ENCODE peak calls at places on chromosomes 4 and X, in six cellular contexts. I is naive thymus-derived CD4-positive, alpha-beta T cell; Z is right lobe of liver; D is GM23338; K is IMR-90; S is uterus. X is an unnamed sample.

GRCh38 chr4:94548571-94548970 is 96.8 kb downstream of the PDLIM5 start:
- DNase-seq in Z (no peak), K (peak; percentile 82), I (no peak), D (peak; percentile 33), S (peak; percentile 43), X (no peak)

GRCh38 chr4:90080116-90080515 is 47.1 kb upstream of the CCSER1 start:
- DNase-seq in D (no peak), I (no peak), S (no peak), Z (no peak), K (no peak), X (no peak)

GRCh38 chrX:132615396-132616131 is 126.7 kb upstream of the MBNL3 start:
- DNase-seq in D (peak; percentile 70), I (peak; percentile 22), Z (peak; percentile 24), S (peak; percentile 76), K (peak; percentile 12), X (no peak)

GRCh38 chr4:108834167-108834566 is 71.3 kb upstream of the ETNPPL start:
- DNase-seq in D (no peak), S (no peak), I (no peak), Z (no peak), K (peak; percentile 87), X (no peak)

GRCh38 chrX:100615015-100615414 is 21.6 kb downstream of the TSPAN6 start:
- DNase-seq in I (peak; percentile 6), S (no peak), K (peak; percentile 68), Z (no peak), D (peak; percentile 77), X (no peak)

GRCh38 chr4:141425124-141425523 is 204.4 kb downstream of the ZNF330 start:
- DNase-seq in S (no peak), D (no peak), K (peak; percentile 93), I (no peak), Z (no peak), X (no peak)

GRCh38 chr4:4426511-4427477 is 39.9 kb downstream of the NSG1 start:
- DNase-seq in S (no peak), I (no peak), Z (no peak), K (no peak), D (peak; percentile 85), X (no peak)

GRCh38 chr4:154719087-154719486 is 24.7 kb upstream of the LRAT start:
- DNase-seq in S (no peak), I (no peak), Z (no peak), D (no peak), K (no peak), X (no peak)

GRCh38 chr4:7391637-7392437 is 42.9 kb downstream of the PSAPL1 start:
- DNase-seq in D (no peak), S (no peak), Z (no peak), K (no peak), I (no peak), X (peak; percentile 30)

GRCh38 chr4:7066006-7066405 is 1.9 kb downstream of the GRPEL1 start:
- DNase-seq in I (no peak), S (no peak), Z (no peak), K (no peak), D (no peak), X (no peak)

GRCh38 chrX:129478516-129478915 is 44.8 kb downstream of the SMARCA1 start:
- DNase-seq in Z (no peak), S (no peak), I (no peak), D (no peak), K (peak; percentile 69), X (no peak)

GRCh38 chr4:150381671-150382427 is 200.1 kb upstream of the MAB21L2 start:
- DNase-seq in K (peak; percentile 52), Z (no peak), I (no peak), S (no peak), D (peak; percentile 19), X (no peak)

GRCh38 chr4:159229164-159229563 is 126.3 kb downstream of the RAPGEF2 start:
- DNase-seq in S (no peak), I (no peak), D (peak; percentile 77), Z (no peak), K (peak; percentile 94), X (no peak)

GRCh38 chr4:3880595-3881120 is 114.5 kb downstream of the ADRA2C start:
- DNase-seq in K (peak; percentile 33), D (peak; percentile 94), Z (peak; percentile 74), I (peak; percentile 50), S (peak; percentile 64), X (peak; percentile 90)

GRCh38 chr4:176981551-176981950 is 188.8 kb upstream of the VEGFC start:
- DNase-seq in I (no peak), S (no peak), D (no peak), K (peak; percentile 72), Z (no peak), X (no peak)

GRCh38 chr4:165563851-165564250 is 185.0 kb downstream of the CPE start:
- DNase-seq in S (no peak), Z (no peak), K (no peak), D (no peak), I (no peak), X (no peak)

GRCh38 chr4:63563288-63564014 is 845.8 kb downstream of the TECRL start:
- DNase-seq in D (peak; percentile 27), I (no peak), K (no peak), Z (no peak), S (no peak), X (no peak)

GRCh38 chr4:67346654-67347053 is 198.6 kb downstream of the CENPC start:
- DNase-seq in I (no peak), Z (no peak), K (no peak), D (no peak), S (no peak), X (no peak)

GRCh38 chr4:154465085-154465484 is 26.5 kb downstream of the DCHS2 start:
- DNase-seq in K (no peak), I (no peak), D (no peak), Z (no peak), S (no peak), X (no peak)

GRCh38 chrX:133258481-133258880 is 40.3 kb upstream of the TFDP3 start:
- DNase-seq in Z (no peak), S (no peak), D (no peak), K (peak; percentile 63), I (no peak), X (no peak)

GRCh38 chr4:25504932-25505636 is 128.0 kb downstream of the ANAPC4 start:
- DNase-seq in I (no peak), Z (no peak), D (no peak), S (no peak), K (no peak), X (no peak)

GRCh38 chr4:104064650-104065577 is 345.1 kb upstream of the TACR3 start:
- DNase-seq in S (no peak), I (no peak), K (no peak), D (peak; percentile 78), Z (peak; percentile 52), X (peak; percentile 32)

GRCh38 chr4:185859106-185859505 is 47.1 kb upstream of the SORBS2 start:
- DNase-seq in I (no peak), K (no peak), Z (no peak), S (no peak), D (no peak), X (no peak)

GRCh38 chrX:49227726-49228125 is 5.4 kb downstream of the CACNA1F start:
- DNase-seq in I (no peak), S (no peak), D (no peak), Z (no peak), K (no peak), X (no peak)

GRCh38 chr4:138967313-138967712 is 48.3 kb upstream of the NOCT start:
- DNase-seq in K (no peak), D (no peak), I (no peak), S (no peak), Z (no peak), X (no peak)

DNA sequence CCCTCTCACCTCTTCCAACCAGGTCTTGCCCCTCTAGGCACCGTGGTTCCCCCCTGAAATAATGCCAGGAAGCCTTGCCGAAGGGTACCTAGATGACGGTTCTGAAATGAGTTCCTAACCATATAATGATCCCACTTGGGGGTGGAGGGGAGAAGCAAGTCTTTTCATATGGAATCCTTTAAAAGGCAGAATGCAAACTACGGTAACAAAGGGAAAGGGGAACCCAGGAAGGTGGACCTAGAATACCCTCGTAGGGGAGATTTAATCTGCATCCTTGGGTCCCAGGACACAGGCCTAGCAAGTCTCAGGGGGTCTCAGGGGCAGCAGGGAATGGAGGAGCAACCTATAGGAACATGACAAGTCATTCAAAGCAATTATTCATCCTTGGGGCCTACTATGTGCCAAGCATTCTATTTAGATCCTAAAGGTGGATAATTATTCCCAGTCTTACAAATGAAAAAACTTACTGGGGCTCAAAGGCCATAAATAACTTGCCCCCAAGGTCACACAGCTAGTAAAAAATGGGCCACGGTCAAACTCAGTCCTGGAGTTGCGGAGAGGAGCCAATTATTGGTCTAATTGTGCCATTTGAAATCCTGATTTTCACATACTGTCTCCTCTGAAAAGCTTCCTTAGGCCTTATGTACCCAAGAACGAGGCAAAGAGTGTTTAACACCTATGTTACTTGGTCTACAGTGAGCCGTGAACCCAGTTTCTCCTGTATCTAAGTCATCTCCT is 8.8 kb downstream of the BCOR start:
- DNase-seq in I (no peak), S (no peak), Z (no peak), K (no peak), D (no peak), X (no peak)
- H3K4me1 ChIP-seq in I (peaks cover 16% of the 10 kb centered on the region), S (no peaks in the 10 kb centered on the region), Z (peaks cover 38% of the 10 kb centered on the region), K (peaks cover 22% of the 10 kb centered on the region), D (peaks cover 53% of the 10 kb centered on the region), X (no peaks in the 10 kb centered on the region)

GRCh38 chrX:43881410-43882293 is 598 bp downstream of the MAOB start:
- DNase-seq in I (no peak), S (peak; percentile 52), D (no peak), K (no peak), Z (peak; percentile 35), X (no peak)
- H3K4me3 ChIP-seq in I (no peak overlapping the region), S (peak overlapping the region; percentile 46), D (peak overlapping the region; percentile 47), K (no peak overlapping the region), Z (peak overlapping the region; percentile 61), X (peak overlapping the region; percentile 39)

DNA sequence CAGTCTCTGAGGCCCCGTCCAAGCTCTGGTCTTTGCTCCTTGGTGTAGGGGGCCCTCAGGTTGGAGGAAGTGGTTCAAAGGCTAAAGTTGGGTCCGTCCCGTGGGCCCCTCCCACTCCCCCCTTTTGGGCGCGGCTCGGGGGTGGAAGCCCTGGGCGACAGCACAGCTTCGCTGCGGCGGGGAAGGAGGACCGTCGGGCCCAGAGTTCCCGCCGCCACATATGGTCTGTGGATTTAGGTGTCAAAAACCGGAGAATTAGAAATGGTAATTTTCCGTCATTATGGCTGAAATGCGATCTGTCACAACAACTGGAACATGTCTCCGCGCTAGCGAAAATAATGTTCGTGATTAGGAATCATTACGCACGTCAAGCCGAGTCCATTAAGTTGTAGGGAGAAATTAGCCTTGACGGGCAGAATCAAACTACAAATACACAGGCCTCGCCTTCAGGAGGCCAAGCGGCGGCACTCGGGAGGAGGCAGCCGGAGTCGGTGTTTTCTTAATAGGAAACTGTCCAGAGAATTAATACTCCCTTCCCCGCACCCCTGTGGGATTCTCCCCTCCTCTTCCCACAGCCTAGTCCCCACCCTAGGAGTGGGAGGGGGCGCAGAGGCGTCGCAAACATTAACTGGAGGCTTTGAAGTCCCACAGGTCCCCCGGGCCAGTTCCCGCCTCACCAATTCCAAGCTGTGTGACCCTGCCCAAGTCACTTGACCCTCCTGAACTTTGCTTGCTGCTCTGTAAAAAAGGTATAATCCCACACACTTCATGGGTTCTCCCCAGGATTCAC is 15.0 kb downstream of the NKX3-2 start:
- DNase-seq in Z (no peak), D (no peak), K (no peak), I (no peak), S (no peak), X (no peak)
- H3K27me3 ChIP-seq in Z (peaks cover 8% of the 10 kb centered on the region), D (peaks cover 100% of the 10 kb centered on the region), K (peaks cover 95% of the 10 kb centered on the region), I (peaks cover 12% of the 10 kb centered on the region), S (peaks cover 85% of the 10 kb centered on the region), X (no peaks in the 10 kb centered on the region)

DNA sequence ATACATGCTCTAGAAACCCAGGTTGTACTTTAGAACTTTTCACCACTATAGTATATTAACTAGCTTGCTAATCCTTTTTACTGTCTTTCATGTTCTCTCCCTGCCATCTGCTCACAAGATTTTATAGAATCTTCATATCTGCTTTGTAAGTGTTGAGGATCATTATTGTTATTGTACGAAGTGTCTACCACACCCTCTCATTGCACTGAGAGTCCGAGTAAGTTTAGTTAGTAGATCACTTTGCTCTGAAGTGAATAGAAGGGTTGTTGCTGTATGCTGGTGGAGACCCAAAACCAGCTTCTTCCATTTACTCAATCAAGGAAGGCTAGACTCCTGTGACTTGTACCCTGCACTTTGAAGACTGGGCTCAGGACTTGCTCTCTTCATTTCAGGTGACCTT is 17.1 kb downstream of the GAB1 start:
- DNase-seq in K (no peak), S (no peak), Z (no peak), I (no peak), D (no peak), X (no peak)
- H3K4me1 ChIP-seq in K (peaks cover 22% of the 10 kb centered on the region), S (peaks cover 43% of the 10 kb centered on the region), Z (peaks cover 16% of the 10 kb centered on the region), I (no peaks in the 10 kb centered on the region), D (peaks cover 71% of the 10 kb centered on the region), X (peaks cover 9% of the 10 kb centered on the region)

X was measured in aorta.